ENCODE peak calls at places on chromosomes 11 and 22, in eight cellular contexts. One of them, this sample, is unnamed.

GRCh38 chr11:113546757-113547507 is 71.7 kb upstream of the DRD2 start:
- DNase-seq in H1: no peak
- DNase-seq in dorsolateral prefrontal cortex: no peak
- DNase-seq in CD8-positive, alpha-beta T cell: no peak
- DNase-seq in spleen: no peak
- DNase-seq in AG09309: no peak
- DNase-seq in fibroblast of mammary gland: peak; percentile 18
- DNase-seq in BJ: no peak
- DNase-seq in this sample: no peak

GRCh38 chr11:10623797-10624761 is 55.6 kb upstream of the LYVE1 start:
- DNase-seq in H1: peak; percentile 41
- DNase-seq in dorsolateral prefrontal cortex: no peak
- DNase-seq in CD8-positive, alpha-beta T cell: peak; percentile 54
- DNase-seq in spleen: peak; percentile 77
- DNase-seq in AG09309: no peak
- DNase-seq in fibroblast of mammary gland: peak; percentile 37
- DNase-seq in BJ: no peak
- DNase-seq in this sample: no peak

GRCh38 chr11:1301220-1302000 is 8.0 kb downstream of the TOLLIP start:
- DNase-seq in H1: no peak
- DNase-seq in dorsolateral prefrontal cortex: peak; percentile 44
- DNase-seq in CD8-positive, alpha-beta T cell: no peak
- DNase-seq in spleen: peak; percentile 35
- DNase-seq in AG09309: no peak
- DNase-seq in fibroblast of mammary gland: no peak
- DNase-seq in BJ: no peak
- DNase-seq in this sample: no peak

GRCh38 chr11:64585150-64585549 is 5.9 kb upstream of the SLC22A12 start:
- DNase-seq in H1: no peak
- DNase-seq in dorsolateral prefrontal cortex: peak; percentile 15
- DNase-seq in CD8-positive, alpha-beta T cell: no peak
- DNase-seq in spleen: no peak
- DNase-seq in AG09309: no peak
- DNase-seq in fibroblast of mammary gland: no peak
- DNase-seq in BJ: no peak
- DNase-seq in this sample: no peak

GRCh38 chr11:110445428-110445827 is 15.7 kb downstream of the FDX1 start:
- DNase-seq in H1: no peak
- DNase-seq in dorsolateral prefrontal cortex: no peak
- DNase-seq in CD8-positive, alpha-beta T cell: no peak
- DNase-seq in spleen: no peak
- DNase-seq in AG09309: no peak
- DNase-seq in fibroblast of mammary gland: no peak
- DNase-seq in BJ: no peak
- DNase-seq in this sample: no peak

GRCh38 chr22:39661842-39662676 is 91.5 kb downstream of the CACNA1I start:
- DNase-seq in H1: peak; percentile 71
- DNase-seq in dorsolateral prefrontal cortex: no peak
- DNase-seq in CD8-positive, alpha-beta T cell: peak; percentile 87
- DNase-seq in spleen: peak; percentile 86
- DNase-seq in AG09309: no peak
- DNase-seq in fibroblast of mammary gland: no peak
- DNase-seq in BJ: no peak
- DNase-seq in this sample: no peak

GRCh38 chr22:38023045-38023444 is 34.2 kb upstream of the PICK1 start:
- DNase-seq in H1: no peak
- DNase-seq in dorsolateral prefrontal cortex: no peak
- DNase-seq in CD8-positive, alpha-beta T cell: no peak
- DNase-seq in spleen: no peak
- DNase-seq in AG09309: no peak
- DNase-seq in fibroblast of mammary gland: no peak
- DNase-seq in BJ: no peak
- DNase-seq in this sample: no peak

GRCh38 chr11:50186146-50186545 is 153.5 kb downstream of the OR4C45 start:
- DNase-seq in H1: no peak
- DNase-seq in dorsolateral prefrontal cortex: no peak
- DNase-seq in CD8-positive, alpha-beta T cell: no peak
- DNase-seq in spleen: no peak
- DNase-seq in AG09309: no peak
- DNase-seq in fibroblast of mammary gland: no peak
- DNase-seq in BJ: no peak
- DNase-seq in this sample: no peak

GRCh38 chr11:72869845-72870244 is 55.6 kb downstream of the ATG16L2 start:
- DNase-seq in H1: no peak
- DNase-seq in dorsolateral prefrontal cortex: no peak
- DNase-seq in CD8-positive, alpha-beta T cell: no peak
- DNase-seq in spleen: no peak
- DNase-seq in AG09309: no peak
- DNase-seq in fibroblast of mammary gland: no peak
- DNase-seq in BJ: no peak
- DNase-seq in this sample: no peak

GRCh38 chr11:76410771-76411423 is 29.8 kb downstream of the GVQW3 start:
- DNase-seq in H1: no peak
- DNase-seq in dorsolateral prefrontal cortex: no peak
- DNase-seq in CD8-positive, alpha-beta T cell: no peak
- DNase-seq in spleen: no peak
- DNase-seq in AG09309: no peak
- DNase-seq in fibroblast of mammary gland: peak; percentile 36
- DNase-seq in BJ: no peak
- DNase-seq in this sample: no peak

GRCh38 chr11:128021304-128022006 is 565.9 kb downstream of the ETS1 start:
- DNase-seq in H1: peak; percentile 3
- DNase-seq in dorsolateral prefrontal cortex: no peak
- DNase-seq in CD8-positive, alpha-beta T cell: no peak
- DNase-seq in spleen: no peak
- DNase-seq in AG09309: no peak
- DNase-seq in fibroblast of mammary gland: no peak
- DNase-seq in BJ: no peak
- DNase-seq in this sample: no peak

GRCh38 chr22:45672564-45673481 is 1.2 kb downstream of the ATXN10 start:
- DNase-seq in H1: no peak
- DNase-seq in dorsolateral prefrontal cortex: no peak
- DNase-seq in CD8-positive, alpha-beta T cell: no peak
- DNase-seq in spleen: no peak
- DNase-seq in AG09309: no peak
- DNase-seq in fibroblast of mammary gland: no peak
- DNase-seq in BJ: no peak
- DNase-seq in this sample: no peak

GRCh38 chr11:96061730-96062524 is 138.0 kb upstream of the MTMR2 start:
- DNase-seq in H1: no peak
- DNase-seq in dorsolateral prefrontal cortex: no peak
- DNase-seq in CD8-positive, alpha-beta T cell: no peak
- DNase-seq in spleen: no peak
- DNase-seq in AG09309: no peak
- DNase-seq in fibroblast of mammary gland: peak; percentile 19
- DNase-seq in BJ: no peak
- DNase-seq in this sample: no peak

DNA sequence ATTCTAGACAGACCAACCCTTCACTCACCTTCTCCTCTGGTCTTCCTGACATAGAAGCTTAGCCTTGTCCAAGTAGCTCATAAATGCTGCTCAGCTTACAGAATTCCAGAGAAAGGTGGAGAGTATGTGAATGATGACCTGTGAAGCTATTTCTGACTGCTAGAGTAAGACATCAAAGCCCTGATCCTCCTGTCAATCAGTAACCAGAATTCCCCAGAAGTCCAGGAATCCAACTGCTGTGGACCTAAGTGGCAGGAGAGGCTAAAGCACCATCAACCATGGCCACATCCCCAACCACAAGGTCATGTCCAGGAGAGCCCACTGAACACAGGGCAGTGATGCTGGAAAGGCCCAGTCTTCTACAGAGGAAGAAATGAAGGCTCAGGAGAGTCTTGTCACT is 2.6 kb downstream of the OR51G2 start:
- DNase-seq in H1: no peak
- DNase-seq in dorsolateral prefrontal cortex: no peak
- DNase-seq in CD8-positive, alpha-beta T cell: no peak
- DNase-seq in spleen: no peak
- DNase-seq in AG09309: no peak
- DNase-seq in fibroblast of mammary gland: no peak
- DNase-seq in BJ: no peak
- DNase-seq in this sample: no peak
- TF ChIP-seq CTCF in H1: no peak
- TF ChIP-seq CTCF in dorsolateral prefrontal cortex: no peak
- TF ChIP-seq CTCF in CD8-positive, alpha-beta T cell: no peak
- TF ChIP-seq CTCF in spleen: no peak
- TF ChIP-seq CTCF in AG09309: no peak
- TF ChIP-seq CTCF in fibroblast of mammary gland: no peak
- TF ChIP-seq CTCF in BJ: no peak
- TF ChIP-seq CTCF in this sample: no peak

GRCh38 chr22:43060213-43060612 is 29.0 kb downstream of the TTLL1 start:
- DNase-seq in H1: peak; percentile 54
- DNase-seq in dorsolateral prefrontal cortex: no peak
- DNase-seq in CD8-positive, alpha-beta T cell: no peak
- DNase-seq in spleen: no peak
- DNase-seq in AG09309: no peak
- DNase-seq in fibroblast of mammary gland: peak; percentile 23
- DNase-seq in BJ: no peak
- DNase-seq in this sample: peak; percentile 32
- TF ChIP-seq CTCF in H1: peak; percentile 99
- TF ChIP-seq CTCF in dorsolateral prefrontal cortex: peak; percentile 39
- TF ChIP-seq CTCF in CD8-positive, alpha-beta T cell: peak; percentile 41
- TF ChIP-seq CTCF in spleen: peak; percentile 59
- TF ChIP-seq CTCF in AG09309: peak; percentile 64
- TF ChIP-seq CTCF in fibroblast of mammary gland: peak; percentile 71
- TF ChIP-seq CTCF in BJ: peak; percentile 61
- TF ChIP-seq CTCF in this sample: peak; percentile 69

DNA sequence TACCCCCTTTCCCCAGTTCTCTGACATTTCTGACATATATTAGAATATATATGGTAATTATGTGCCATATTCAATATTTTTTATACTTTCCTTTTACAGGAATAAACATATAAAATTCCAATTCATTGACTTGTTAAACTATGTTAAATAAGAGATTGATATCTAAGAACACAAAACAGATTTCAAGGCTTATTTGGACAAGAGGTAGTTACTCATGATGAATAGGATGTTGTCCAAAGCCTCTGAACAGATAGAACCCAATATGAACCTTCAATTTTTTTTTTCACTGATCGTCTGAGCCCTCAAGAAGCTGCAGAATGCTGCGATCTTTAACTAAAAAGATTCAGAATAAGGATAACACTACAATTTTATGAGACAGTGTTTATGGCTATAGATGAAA is 340.3 kb downstream of the LUZP2 start:
- DNase-seq in H1: no peak
- DNase-seq in dorsolateral prefrontal cortex: no peak
- DNase-seq in CD8-positive, alpha-beta T cell: no peak
- DNase-seq in spleen: no peak
- DNase-seq in AG09309: no peak
- DNase-seq in fibroblast of mammary gland: no peak
- DNase-seq in BJ: no peak
- DNase-seq in this sample: no peak
- TF ChIP-seq CTCF in H1: no peak
- TF ChIP-seq CTCF in dorsolateral prefrontal cortex: no peak
- TF ChIP-seq CTCF in CD8-positive, alpha-beta T cell: no peak
- TF ChIP-seq CTCF in spleen: no peak
- TF ChIP-seq CTCF in AG09309: no peak
- TF ChIP-seq CTCF in fibroblast of mammary gland: no peak
- TF ChIP-seq CTCF in BJ: no peak
- TF ChIP-seq CTCF in this sample: no peak

GRCh38 chr11:134030853-134031252 is 38.0 kb upstream of the JAM3 start:
- DNase-seq in H1: no peak
- DNase-seq in dorsolateral prefrontal cortex: no peak
- DNase-seq in CD8-positive, alpha-beta T cell: no peak
- DNase-seq in spleen: no peak
- DNase-seq in AG09309: no peak
- DNase-seq in fibroblast of mammary gland: no peak
- DNase-seq in BJ: no peak
- DNase-seq in this sample: no peak
- TF ChIP-seq CTCF in H1: peak; percentile 78
- TF ChIP-seq CTCF in dorsolateral prefrontal cortex: no peak
- TF ChIP-seq CTCF in CD8-positive, alpha-beta T cell: no peak
- TF ChIP-seq CTCF in spleen: no peak
- TF ChIP-seq CTCF in AG09309: no peak
- TF ChIP-seq CTCF in fibroblast of mammary gland: no peak
- TF ChIP-seq CTCF in BJ: no peak
- TF ChIP-seq CTCF in this sample: peak; percentile 24